ENCODE peak calls at places on chromosomes 13 and 19, in nine cellular contexts. R is NCI-H1092 treated with DMSO at 0.1 percent for 48 hours; D is anterior cingulate cortex; V is stimulated activated CD8-positive, alpha-beta memory T cell treated with anti-CD3 and anti-CD28 coated beads, Interleukin-7, amount 100 ng/mL, for 1 hour; Y is NCI-H1436 treated with DMSO at 0.1 percent for 48 hours; C is naive thymus-derived CD8-positive, alpha-beta T cell; X is activated T-helper 1 cell treated with anti-CD3 and anti-CD28 coated beads, Interleukin-12 subunit alpha, Interleukin-12 subunit beta, Interleukin-2, Interleukin-4 antibody, amounts not matched to agents 30 ng/mL and 10 ng/mL and 1 ng/mL, durations not matched to agents 14 hours and 24 hours and 36 hours; I is immature natural killer cell; T is memory B cell. A is an unnamed sample.

GRCh38 chr13:33349314-33349995 is 63.9 kb upstream of the STARD13 start:
- DNase-seq in Y (no peak), X (no peak), C (no peak), I (no peak), R (no peak), V (no peak), D (no peak), T (no peak), A (peak; percentile 35)

GRCh38 chr19:35828694-35829301 is 16.2 kb upstream of the PRODH2 start:
- DNase-seq in R (no peak), Y (no peak), T (peak; percentile 47), I (peak; percentile 5), V (no peak), D (no peak), X (peak; percentile 43), C (peak; percentile 49), A (no peak)

GRCh38 chr13:37277007-37277406 is 171.5 kb upstream of the CSNK1A1L start:
- DNase-seq in T (no peak), D (no peak), I (no peak), X (no peak), V (no peak), C (no peak), R (no peak), Y (no peak), A (no peak)

GRCh38 chr13:103883152-103883551 is 816.9 kb upstream of the SLC10A2 start:
- DNase-seq in V (no peak), T (no peak), C (no peak), I (no peak), R (peak; percentile 92), Y (peak; percentile 12), X (no peak), D (peak; percentile 7), A (peak; percentile 74)

GRCh38 chr19:39083599-39083982 is 577 bp upstream of the ACP7 start:
- DNase-seq in V (no peak), T (no peak), I (no peak), C (no peak), Y (no peak), R (no peak), D (no peak), X (no peak), A (no peak)

GRCh38 chr19:45523642-45524256 is 16.5 kb downstream of the VASP start:
- DNase-seq in T (peak; percentile 84), Y (peak; percentile 64), X (peak; percentile 65), V (peak; percentile 20), I (peak; percentile 80), C (peak; percentile 84), R (peak; percentile 80), D (peak; percentile 14), A (peak; percentile 88)

GRCh38 chr19:7928334-7928706 is 2.4 kb upstream of the CTXN1 start:
- DNase-seq in X (no peak), I (no peak), C (no peak), V (no peak), T (no peak), D (no peak), R (no peak), Y (no peak), A (peak; percentile 74)

GRCh38 chr13:45851171-45851889 is at the start of gene SIAH3:
- DNase-seq in D (no peak), C (peak; percentile 41), Y (no peak), T (no peak), R (peak; percentile 77), I (no peak), V (no peak), X (no peak), A (no peak)

GRCh38 chr19:36547001-36547732 is 19.1 kb upstream of the ZNF260 start:
- DNase-seq in Y (no peak), T (no peak), V (no peak), R (no peak), C (peak; percentile 5), X (no peak), D (no peak), I (no peak), A (no peak)

A was measured in tibial artery.